ENCODE peak calls at places on chromosome X, in eight cellular contexts. I is NB4, B is SJSA1, Z is mesendoderm, D is kidney epithelial cell, X is GM12878, P is fibroblast of lung, K is lower lobe of right lung. M is an unnamed sample.

GRCh38 chrX:12798601-12799000 is 7.4 kb downstream of the PRPS2 start:
- DNase-seq in I (no peak), B (peak; percentile 40), Z (no peak), D (no peak), X (no peak), P (peak; percentile 47), K (no peak), M (no peak)

GRCh38 chrX:40105791-40106676 is 8.3 kb upstream of the BCOR start:
- DNase-seq in I (peak; percentile 83), B (peak; percentile 61), Z (peak; percentile 54), D (no peak), X (no peak), P (peak; percentile 54), K (peak; percentile 82), M (peak; percentile 57)

GRCh38 chrX:4320436-4320947 is 607.0 kb upstream of the PRKX start:
- DNase-seq in I (no peak), B (no peak), Z (peak; percentile 66), D (no peak), X (no peak), P (no peak), K (no peak), M (no peak)

GRCh38 chrX:109299091-109299490 is 182.8 kb downstream of the GUCY2F start:
- DNase-seq in I (no peak), B (no peak), Z (no peak), D (no peak), X (no peak), P (no peak), K (no peak), M (no peak)

GRCh38 chrX:13897571-13897970 is 80.7 kb upstream of the GPM6B start:
- DNase-seq in I (no peak), B (no peak), Z (no peak), D (no peak), X (no peak), P (no peak), K (no peak), M (no peak)

GRCh38 chrX:9207142-9207541 is 173.2 kb upstream of the FAM9B start:
- DNase-seq in I (no peak), B (no peak), Z (peak; percentile 5), D (no peak), X (no peak), P (no peak), K (no peak), M (no peak)

GRCh38 chrX:11678174-11678573 is 12.5 kb upstream of the ARHGAP6 start:
- DNase-seq in I (peak; percentile 1), B (no peak), Z (no peak), D (no peak), X (no peak), P (no peak), K (no peak), M (no peak)

GRCh38 chrX:30388325-30388724 is 79.1 kb upstream of the NR0B1 start:
- DNase-seq in I (no peak), B (no peak), Z (no peak), D (no peak), X (no peak), P (no peak), K (no peak), M (no peak)

GRCh38 chrX:13763489-13763888 is 28.9 kb downstream of the OFD1 start:
- DNase-seq in I (no peak), B (no peak), Z (no peak), D (no peak), X (no peak), P (no peak), K (peak; percentile 48), M (peak; percentile 84)

GRCh38 chrX:130024127-130024526 is 41.7 kb downstream of the BCORL1 start:
- DNase-seq in I (peak; percentile 86), B (no peak), Z (peak; percentile 90), D (peak; percentile 52), X (peak; percentile 65), P (peak; percentile 13), K (peak; percentile 87), M (peak; percentile 21)

GRCh38 chrX:65688403-65688881 is 21.0 kb downstream of the MSN start:
- DNase-seq in I (peak; percentile 74), B (no peak), Z (no peak), D (no peak), X (peak; percentile 74), P (peak; percentile 77), K (no peak), M (peak; percentile 71)

GRCh38 chrX:40012800-40013682 is 84.7 kb downstream of the BCOR start:
- DNase-seq in I (peak; percentile 91), B (peak; percentile 66), Z (peak; percentile 64), D (no peak), X (no peak), P (peak; percentile 59), K (peak; percentile 56), M (peak; percentile 63)

GRCh38 chrX:112832481-112833095 is 8.0 kb downstream of the AMOT start:
- DNase-seq in I (no peak), B (no peak), Z (peak; percentile 53), D (no peak), X (no peak), P (peak; percentile 52), K (peak; percentile 65), M (no peak)

GRCh38 chrX:84865113-84865512 is 138.6 kb upstream of the APOOL start:
- DNase-seq in I (no peak), B (no peak), Z (no peak), D (no peak), X (no peak), P (no peak), K (no peak), M (no peak)

GRCh38 chrX:101427954-101428353 is 19.9 kb downstream of the HNRNPH2 start:
- DNase-seq in I (no peak), B (no peak), Z (no peak), D (no peak), X (no peak), P (no peak), K (no peak), M (no peak)

GRCh38 chrX:99703467-99703866 is 706.6 kb downstream of the PCDH19 start:
- DNase-seq in I (no peak), B (no peak), Z (peak; percentile 18), D (no peak), X (no peak), P (no peak), K (no peak), M (no peak)

GRCh38 chrX:12115377-12115776 is 22.9 kb upstream of the FRMPD4 start:
- DNase-seq in I (peak; percentile 3), B (no peak), Z (peak; percentile 62), D (no peak), X (no peak), P (no peak), K (no peak), M (no peak)

GRCh38 chrX:153735274-153735673 is 10.6 kb downstream of the ABCD1 start:
- DNase-seq in I (peak; percentile 20), B (no peak), Z (peak; percentile 81), D (no peak), X (no peak), P (peak; percentile 12), K (no peak), M (no peak)

GRCh38 chrX:13659057-13659456 is 6.1 kb downstream of the TCEANC start:
- DNase-seq in I (peak; percentile 82), B (no peak), Z (no peak), D (no peak), X (no peak), P (peak; percentile 33), K (no peak), M (peak; percentile 15)

GRCh38 chrX:145002776-145003175 is 244.5 kb upstream of the SPANXN1 start:
- DNase-seq in I (no peak), B (no peak), Z (peak; percentile 10), D (no peak), X (no peak), P (peak; percentile 7), K (no peak), M (no peak)

GRCh38 chrX:20029728-20030127 is 38.9 kb upstream of the BCLAF3 start:
- DNase-seq in I (no peak), B (no peak), Z (no peak), D (peak; percentile 9), X (peak; percentile 2), P (no peak), K (no peak), M (no peak)

GRCh38 chrX:104334971-104335370 is 80.2 kb upstream of the ESX1 start:
- DNase-seq in I (no peak), B (no peak), Z (no peak), D (no peak), X (no peak), P (peak; percentile 61), K (no peak), M (no peak)

GRCh38 chrX:584572-584971 is 46.0 kb upstream of the SHOX start:
- DNase-seq in I (no peak), B (no peak), Z (no peak), D (no peak), X (no peak), P (no peak), K (no peak), M (no peak)

GRCh38 chrX:71917621-71918341 is 7.1 kb downstream of the NHSL2 start:
- DNase-seq in I (no peak), B (no peak), Z (peak; percentile 93), D (peak; percentile 48), X (no peak), P (peak; percentile 74), K (no peak), M (no peak)

GRCh38 chrX:17564689-17565409 is 172.4 kb upstream of the SCML1 start:
- DNase-seq in I (no peak), B (no peak), Z (no peak), D (no peak), X (no peak), P (peak; percentile 57), K (peak; percentile 46), M (no peak)

GRCh38 chrX:72554448-72555140 is 18.0 kb downstream of the HDAC8 start:
- DNase-seq in I (no peak), B (peak; percentile 38), Z (peak; percentile 88), D (no peak), X (no peak), P (no peak), K (no peak), M (no peak)

GRCh38 chrX:51608071-51608470 is 10.6 kb downstream of the CENPVL3 start:
- DNase-seq in I (no peak), B (no peak), Z (no peak), D (no peak), X (no peak), P (peak; percentile 59), K (no peak), M (peak; percentile 12)

GRCh38 chrX:18490816-18491215 is 65.4 kb downstream of the CDKL5 start:
- DNase-seq in I (no peak), B (no peak), Z (no peak), D (no peak), X (no peak), P (no peak), K (no peak), M (peak; percentile 7)

GRCh38 chrX:69503835-69504625 is at the start of gene NALF2:
- DNase-seq in I (peak; percentile 12), B (no peak), Z (peak; percentile 92), D (peak; percentile 12), X (no peak), P (peak; percentile 18), K (peak; percentile 65), M (no peak)

GRCh38 chrX:105120460-105120859 is 100.0 kb downstream of the TEX13A start:
- DNase-seq in I (peak; percentile 1), B (no peak), Z (no peak), D (no peak), X (no peak), P (no peak), K (no peak), M (peak; percentile 4)

GRCh38 chrX:72308566-72309296 is 3.0 kb upstream of the CITED1 start:
- DNase-seq in I (peak; percentile 81), B (peak; percentile 55), Z (peak; percentile 88), D (no peak), X (no peak), P (peak; percentile 70), K (peak; percentile 53), M (peak; percentile 75)

GRCh38 chrX:102808336-102808735 is 87.8 kb downstream of the GPRASP3 start:
- DNase-seq in I (no peak), B (no peak), Z (no peak), D (no peak), X (no peak), P (peak; percentile 34), K (no peak), M (peak; percentile 15)

GRCh38 chrX:150688911-150689451 is 4.2 kb upstream of the MTMR1 start:
- DNase-seq in I (no peak), B (peak; percentile 80), Z (peak; percentile 96), D (peak; percentile 83), X (no peak), P (peak; percentile 95), K (no peak), M (no peak)

GRCh38 chrX:53356186-53356585 is 66.3 kb downstream of the SMC1A start:
- DNase-seq in I (peak; percentile 27), B (no peak), Z (peak; percentile 43), D (no peak), X (no peak), P (no peak), K (no peak), M (no peak)